ENCODE peak calls at places on chromosomes 2 and 18, in eight cellular contexts. Z is kidney epithelial cell, O is endodermal cell, H is mucosa of descending colon, K is upper lobe of right lung, F is K562, L is IMR-90, P is left ventricle myocardium inferior. A is an unnamed sample.

GRCh38 chr2:8317419-8317818 is 364.4 kb upstream of the ID2 start:
- DNase-seq in O (peak; percentile 29), Z (no peak), K (no peak), L (no peak), P (no peak), H (no peak), F (no peak), A (no peak)

GRCh38 chr2:118971245-118972122 is 29.5 kb downstream of the MARCO start:
- DNase-seq in Z (no peak), K (no peak), F (no peak), O (peak; percentile 63), H (no peak), L (no peak), P (no peak), A (no peak)

GRCh38 chr2:69499966-69500365 is 62.7 kb upstream of the NFU1 start:
- DNase-seq in K (no peak), O (no peak), L (peak; percentile 21), H (no peak), P (no peak), F (no peak), Z (no peak), A (no peak)

GRCh38 chr2:79860233-79861058 is 347.6 kb downstream of the CTNNA2 start:
- DNase-seq in L (peak; percentile 21), H (no peak), F (peak; percentile 13), K (no peak), Z (no peak), O (no peak), P (no peak), A (peak; percentile 32)

GRCh38 chr18:54888933-54889332 is 60.7 kb downstream of the RAB27B start:
- DNase-seq in H (no peak), L (peak; percentile 79), Z (no peak), P (no peak), O (no peak), K (no peak), F (no peak), A (peak; percentile 43)

GRCh38 chr2:88051792-88052191 is 3.8 kb downstream of the KRCC1 start:
- DNase-seq in Z (no peak), F (no peak), H (no peak), L (no peak), K (no peak), O (no peak), P (no peak), A (no peak)

GRCh38 chr2:153386481-153386891 is 92.1 kb downstream of the RPRM start:
- DNase-seq in P (no peak), O (no peak), K (no peak), L (no peak), F (no peak), Z (peak; percentile 61), H (no peak), A (peak; percentile 80)

GRCh38 chr2:74472086-74472944 is at the start of gene MRPL53:
- DNase-seq in O (peak; percentile 98), F (peak; percentile 80), K (peak; percentile 97), L (peak; percentile 92), H (peak; percentile 97), P (peak; percentile 94), Z (peak; percentile 56), A (peak; percentile 93)

GRCh38 chr2:64727013-64727767 is 73.5 kb upstream of the SERTAD2 start:
- DNase-seq in F (no peak), H (no peak), K (no peak), P (no peak), L (no peak), O (no peak), Z (no peak), A (no peak)

GRCh38 chr18:36129300-36130038 is at the start of the genes ELP2 and SLC39A6:
- DNase-seq in P (peak; percentile 96), O (peak; percentile 98), L (peak; percentile 93), K (peak; percentile 97), H (peak; percentile 97), Z (peak; percentile 67), F (peak; percentile 99), A (peak; percentile 95)

GRCh38 chr2:218892693-218893348 is 12.2 kb downstream of the WNT10A start:
- DNase-seq in H (peak; percentile 87), Z (no peak), L (peak; percentile 45), P (peak; percentile 62), O (peak; percentile 90), K (peak; percentile 88), F (peak; percentile 58), A (peak; percentile 32)

GRCh38 chr18:31498450-31499156 is 626 bp downstream of the DSG2 start:
- DNase-seq in L (no peak), Z (no peak), P (no peak), H (peak; percentile 65), K (no peak), O (no peak), F (no peak), A (peak; percentile 19)

GRCh38 chr2:56449449-56449860 is 265.7 kb downstream of the CCDC85A start:
- DNase-seq in L (no peak), Z (no peak), H (no peak), K (no peak), F (no peak), O (no peak), P (no peak), A (no peak)

GRCh38 chr18:51074605-51075004 is 44.6 kb downstream of the SMAD4 start:
- DNase-seq in Z (no peak), K (no peak), F (no peak), P (no peak), O (no peak), H (no peak), L (no peak), A (no peak)

GRCh38 chr18:35933982-35934381 is 38.5 kb upstream of the RMP24 start:
- DNase-seq in P (no peak), K (no peak), H (no peak), L (no peak), Z (peak; percentile 50), F (no peak), O (no peak), A (no peak)

GRCh38 chr2:7572460-7572859 is 655.2 kb downstream of the RNF144A start:
- DNase-seq in K (no peak), F (no peak), L (no peak), Z (no peak), P (no peak), O (peak; percentile 42), H (no peak), A (no peak)

GRCh38 chr18:76658627-76659026 is 163.6 kb upstream of the ZNF516 start:
- DNase-seq in O (peak; percentile 88), P (no peak), H (no peak), F (peak; percentile 16), L (no peak), Z (no peak), K (no peak), A (no peak)

GRCh38 chr18:2978208-2978607 is 34.7 kb downstream of the LPIN2 start:
- DNase-seq in K (no peak), O (no peak), P (no peak), L (no peak), H (no peak), Z (no peak), F (no peak), A (no peak)

GRCh38 chr18:2976733-2977132 is 36.2 kb downstream of the LPIN2 start:
- DNase-seq in K (no peak), Z (no peak), P (no peak), H (no peak), L (no peak), O (no peak), F (no peak), A (no peak)

GRCh38 chr18:2979871-2980606 is 32.9 kb downstream of the LPIN2 start:
- DNase-seq in O (no peak), F (no peak), K (no peak), L (no peak), H (no peak), P (no peak), Z (no peak), A (no peak)

GRCh38 chr18:2979027-2979570 is 33.8 kb downstream of the LPIN2 start:
- DNase-seq in O (no peak), P (no peak), Z (no peak), H (no peak), K (no peak), F (no peak), L (peak; percentile 88), A (peak; percentile 70)

GRCh38 chr18:2978626-2979025 is 34.3 kb downstream of the LPIN2 start:
- DNase-seq in F (no peak), P (no peak), O (no peak), H (no peak), L (peak; percentile 91), K (no peak), Z (no peak), A (peak; percentile 94)
- H3K4me3 ChIP-seq in F (no peak overlapping the region), P (peak overlapping the region; percentile 9), O (no peak overlapping the region), H (no peak overlapping the region), L (peak overlapping the region; percentile 41), K (no peak overlapping the region), Z (no peak overlapping the region), A (peak overlapping the region; percentile 30)

GRCh38 chr2:217680376-217680775 is 322.4 kb downstream of the TNS1 start:
- DNase-seq in K (no peak), Z (no peak), H (no peak), L (no peak), P (no peak), F (no peak), O (peak; percentile 77), A (no peak)
- H3K4me3 ChIP-seq in K (no peak overlapping the region), Z (no peak overlapping the region), H (no peak overlapping the region), L (no peak overlapping the region), P (no peak overlapping the region), F (no peak overlapping the region), O (no peak overlapping the region), A (no peak overlapping the region)

GRCh38 chr18:78980777-78981651 is 1.4 kb downstream of the SALL3 start:
- DNase-seq in P (no peak), L (no peak), Z (no peak), H (no peak), K (no peak), O (peak; percentile 72), F (no peak), A (peak; percentile 25)
- H3K4me3 ChIP-seq in P (peak overlapping the region; percentile 52), L (no peak overlapping the region), Z (peak overlapping the region; percentile 52), H (no peak overlapping the region), K (no peak overlapping the region), O (peak overlapping the region; percentile 80), F (no peak overlapping the region), A (peak overlapping the region; percentile 40)

DNA sequence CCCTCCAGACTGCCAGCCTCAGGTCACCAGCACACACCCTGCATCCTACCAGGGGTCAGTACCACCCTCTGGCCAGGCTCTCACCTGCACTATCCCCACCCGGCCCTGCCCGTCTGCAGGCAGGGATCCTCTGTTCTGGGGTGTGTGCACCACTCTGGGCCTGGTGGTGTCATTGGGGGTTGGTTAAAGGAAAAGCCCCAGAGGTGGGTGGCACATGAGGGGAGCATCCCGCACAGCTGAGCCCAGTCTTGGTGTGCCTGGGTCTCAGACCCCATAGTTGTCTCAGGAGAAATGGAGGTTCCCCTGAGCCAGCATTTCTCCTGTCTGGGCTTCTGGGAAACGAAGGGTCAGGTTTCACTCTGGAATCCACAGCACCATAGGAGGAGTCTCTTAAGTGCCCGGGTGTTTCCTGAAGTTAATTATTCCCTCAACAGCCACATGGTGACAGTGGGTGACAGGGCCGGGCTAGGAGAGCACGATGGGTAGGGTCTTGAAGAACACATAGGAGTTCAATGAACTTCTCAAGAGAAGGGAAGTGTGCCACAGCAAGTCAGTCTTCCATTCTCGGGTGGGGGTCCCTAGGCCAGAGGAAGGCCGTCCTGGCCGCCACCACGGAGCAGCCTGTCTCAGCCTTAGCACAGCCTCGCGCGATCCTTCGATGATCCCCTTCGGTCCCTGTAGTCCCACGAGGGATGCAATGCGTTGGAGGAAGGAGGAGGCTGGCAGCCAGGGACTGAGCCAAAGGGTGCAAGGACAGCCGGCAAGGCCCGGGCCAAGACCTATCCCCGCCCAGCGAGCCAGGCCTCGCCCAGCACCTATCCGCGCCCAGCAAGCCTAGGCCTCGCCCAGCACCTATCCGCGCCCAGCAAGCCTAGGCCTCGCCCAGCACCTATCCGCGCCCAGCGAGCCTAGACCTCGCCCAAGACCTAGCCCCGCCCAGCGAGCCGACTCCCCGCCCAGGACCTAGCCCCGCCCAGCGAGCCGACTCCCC is 1.1 kb upstream of the FARP2 start:
- DNase-seq in Z (peak; percentile 56), K (peak; percentile 96), H (peak; percentile 94), F (peak; percentile 58), O (peak; percentile 92), P (peak; percentile 88), L (peak; percentile 51), A (peak; percentile 81)
- H3K4me3 ChIP-seq in Z (no peak overlapping the region), K (peak overlapping the region; percentile 25), H (no peak overlapping the region), F (peak overlapping the region; percentile 31), O (peak overlapping the region; percentile 59), P (peak overlapping the region; percentile 60), L (peak overlapping the region; percentile 27), A (peak overlapping the region; percentile 1)